ENCODE peak calls at places on chromosomes 3 and 15, in six cellular contexts. X, T, Z, J, E and K are unnamed samples.

GRCh38 chr3:148865039-148865438 is at the start of gene CPA3:
- DNase-seq in X (no peak), T (no peak), Z (no peak), J (no peak), E (no peak), K (no peak)

GRCh38 chr3:37777835-37778234 is 83.8 kb upstream of the CTDSPL start:
- DNase-seq in X (no peak), T (no peak), Z (no peak), J (no peak), E (no peak), K (no peak)

GRCh38 chr3:129038121-129038855 is 22.3 kb upstream of the GP9 start:
- DNase-seq in X (no peak), T (no peak), Z (no peak), J (no peak), E (no peak), K (no peak)

GRCh38 chr3:157394361-157394760 is 42.3 kb upstream of the PTX3 start:
- DNase-seq in X (no peak), T (no peak), Z (no peak), J (no peak), E (no peak), K (no peak)

GRCh38 chr3:141764946-141765345 is 1.7 kb downstream of the GRK7 start:
- DNase-seq in X (peak; percentile 21), T (no peak), Z (no peak), J (no peak), E (no peak), K (no peak)

GRCh38 chr3:151037746-151038145 is 47.7 kb upstream of the MED12L start:
- DNase-seq in X (peak; percentile 91), T (no peak), Z (no peak), J (peak; percentile 9), E (no peak), K (no peak)

GRCh38 chr3:50358355-50358926 is 880 bp downstream of the TMEM115 start:
- DNase-seq in X (no peak), T (no peak), Z (no peak), J (no peak), E (no peak), K (no peak)

GRCh38 chr3:151268267-151269235 is 9.8 kb downstream of the P2RY14 start:
- DNase-seq in X (no peak), T (no peak), Z (no peak), J (peak; percentile 23), E (no peak), K (no peak)

DNA sequence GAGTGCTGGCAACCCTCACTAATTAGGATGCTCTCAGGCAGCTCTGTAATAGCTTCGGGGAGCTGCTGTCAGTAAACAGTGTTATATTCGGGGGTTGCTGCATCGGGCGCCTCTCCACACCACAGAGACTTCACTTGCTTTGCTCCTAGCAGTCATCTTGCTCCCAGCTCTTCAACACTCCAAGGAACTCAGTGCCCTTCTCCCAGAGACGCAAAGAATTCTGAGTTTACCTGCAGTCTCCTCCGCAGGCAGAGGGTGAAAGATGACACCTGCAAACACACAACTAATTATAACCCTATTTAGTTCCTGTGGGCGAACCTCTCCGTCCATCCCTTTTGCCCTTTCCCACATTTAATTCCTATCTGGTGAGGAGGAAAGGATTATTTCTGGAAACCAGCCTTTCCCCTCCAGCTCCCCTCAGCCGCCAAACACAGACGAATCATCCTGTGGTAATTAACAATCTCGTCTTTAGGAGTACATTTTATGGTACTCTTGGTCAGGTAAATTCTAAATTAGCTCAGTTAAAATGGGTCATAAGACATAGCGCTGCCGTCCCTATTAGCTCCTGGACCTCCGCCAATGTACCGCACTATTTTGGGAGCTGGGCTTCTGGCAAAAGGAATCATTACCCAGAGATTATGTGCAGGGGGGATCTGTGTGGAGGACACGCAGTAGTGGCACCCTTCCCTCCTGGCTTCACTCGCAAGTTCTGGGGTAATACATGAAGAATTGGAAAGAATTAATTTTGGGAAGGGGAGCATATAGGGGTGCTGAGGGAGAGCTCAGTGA is 68.4 kb upstream of the ONECUT1 start:
- DNase-seq in X (no peak), T (no peak), Z (no peak), J (no peak), E (no peak), K (no peak)
- H3K4me3 ChIP-seq in X (no peak overlapping the region), T (no peak overlapping the region), Z (no peak overlapping the region), J (no peak overlapping the region), E (no peak overlapping the region), K (no peak overlapping the region)

DNA sequence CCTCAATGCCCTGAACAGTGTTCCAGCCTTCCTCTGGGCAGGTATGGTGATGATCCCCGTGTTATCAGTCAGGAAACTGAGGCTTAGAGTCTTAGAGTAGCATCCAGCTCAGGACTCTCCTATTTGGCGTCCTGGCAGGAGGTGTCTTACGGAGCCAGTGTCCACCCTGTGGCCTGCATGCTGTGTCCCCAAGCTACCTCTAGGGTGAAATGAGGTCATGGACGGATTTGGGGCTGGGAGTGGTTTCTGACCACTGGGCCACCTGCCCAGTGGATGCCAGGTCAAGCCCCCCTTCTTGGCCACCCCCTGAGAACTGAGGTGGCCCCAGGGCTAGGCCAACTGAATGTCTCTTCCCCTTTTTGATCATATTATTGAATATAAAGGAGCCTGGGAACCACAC is 27.2 kb upstream of the SLC6A6 start:
- DNase-seq in X (no peak), T (no peak), Z (no peak), J (no peak), E (no peak), K (no peak)
- TF ChIP-seq CTCF in X (no peak), T (no peak), Z (no peak), J (no peak), E (no peak), K (no peak)

GRCh38 chr3:114451561-114452018 is 157.8 kb downstream of the TIGIT start:
- DNase-seq in X (peak; percentile 78), T (no peak), Z (no peak), J (peak; percentile 11), E (no peak), K (no peak)

GRCh38 chr3:114455432-114455831 is 161.6 kb downstream of the TIGIT start:
- DNase-seq in X (no peak), T (no peak), Z (no peak), J (no peak), E (no peak), K (no peak)

GRCh38 chr3:114452176-114452744 is 158.4 kb downstream of the TIGIT start:
- DNase-seq in X (peak; percentile 18), T (no peak), Z (no peak), J (no peak), E (no peak), K (no peak)

GRCh38 chr3:114454592-114455251 is 160.9 kb downstream of the TIGIT start:
- DNase-seq in X (peak; percentile 59), T (no peak), Z (no peak), J (no peak), E (no peak), K (no peak)

GRCh38 chr3:114453296-114453888 is 159.6 kb downstream of the TIGIT start:
- DNase-seq in X (no peak), T (no peak), Z (no peak), J (no peak), E (no peak), K (no peak)
- H3K27ac ChIP-seq in X (no peak overlapping the region), T (peak overlapping the region; percentile 65), Z (no peak overlapping the region), J (peak overlapping the region; percentile 51), E (no peak overlapping the region), K (peak overlapping the region; percentile 82)

GRCh38 chr3:41683666-41684350 is 278.1 kb downstream of the ULK4 start:
- DNase-seq in X (peak; percentile 51), T (no peak), Z (no peak), J (peak; percentile 61), E (no peak), K (no peak)
- H3K4me3 ChIP-seq in X (no peak overlapping the region), T (no peak overlapping the region), Z (no peak overlapping the region), J (no peak overlapping the region), E (no peak overlapping the region), K (no peak overlapping the region)